ENCODE peak calls at places on chromosomes 16 and 17, in five cellular contexts. A is IMR-90, N is HCT116, V is sigmoid colon, T is body of pancreas. H is an unnamed sample.

GRCh38 chr17:77115947-77116346 is 24.8 kb upstream of the SEC14L1 start:
- DNase-seq in A (no peak), N (no peak), V (no peak), T (no peak), H (no peak)

GRCh38 chr16:64215730-64216129 is 906.1 kb downstream of the CDH11 start:
- DNase-seq in A (no peak), N (no peak), V (no peak), T (no peak), H (no peak)

GRCh38 chr16:28218109-28218508 is 6.3 kb upstream of the XPO6 start:
- DNase-seq in A (peak; percentile 52), N (peak; percentile 47), V (no peak), T (peak; percentile 25), H (no peak)

GRCh38 chr17:40563371-40564052 is 1.8 kb downstream of the CCR7 start:
- DNase-seq in A (no peak), N (no peak), V (no peak), T (no peak), H (no peak)

GRCh38 chr16:47359478-47359877 is 101.4 kb downstream of the ITFG1 start:
- DNase-seq in A (no peak), N (no peak), V (no peak), T (no peak), H (no peak)

GRCh38 chr17:61414936-61415251 is 15.3 kb downstream of the TBX2 start:
- DNase-seq in A (no peak), N (no peak), V (no peak), T (no peak), H (no peak)

GRCh38 chr16:46688657-46689491 is at the start of gene VPS35:
- DNase-seq in A (peak; percentile 98), N (peak; percentile 97), V (peak; percentile 100), T (peak; percentile 100), H (peak; percentile 99)

GRCh38 chr16:25372716-25373115 is 115.1 kb upstream of the ZKSCAN2 start:
- DNase-seq in A (no peak), N (no peak), V (no peak), T (no peak), H (no peak)

GRCh38 chr16:18800674-18801196 is 614 bp downstream of the ARL6IP1 start:
- DNase-seq in A (no peak), N (no peak), V (no peak), T (no peak), H (no peak)

GRCh38 chr16:10663744-10664143 is 31.0 kb downstream of the TEKT5 start:
- DNase-seq in A (no peak), N (no peak), V (no peak), T (no peak), H (no peak)

GRCh38 chr16:30570621-30571443 is 682 bp downstream of the ZNF688 start:
- DNase-seq in A (peak; percentile 28), N (no peak), V (peak; percentile 77), T (no peak), H (peak; percentile 56)

DNA sequence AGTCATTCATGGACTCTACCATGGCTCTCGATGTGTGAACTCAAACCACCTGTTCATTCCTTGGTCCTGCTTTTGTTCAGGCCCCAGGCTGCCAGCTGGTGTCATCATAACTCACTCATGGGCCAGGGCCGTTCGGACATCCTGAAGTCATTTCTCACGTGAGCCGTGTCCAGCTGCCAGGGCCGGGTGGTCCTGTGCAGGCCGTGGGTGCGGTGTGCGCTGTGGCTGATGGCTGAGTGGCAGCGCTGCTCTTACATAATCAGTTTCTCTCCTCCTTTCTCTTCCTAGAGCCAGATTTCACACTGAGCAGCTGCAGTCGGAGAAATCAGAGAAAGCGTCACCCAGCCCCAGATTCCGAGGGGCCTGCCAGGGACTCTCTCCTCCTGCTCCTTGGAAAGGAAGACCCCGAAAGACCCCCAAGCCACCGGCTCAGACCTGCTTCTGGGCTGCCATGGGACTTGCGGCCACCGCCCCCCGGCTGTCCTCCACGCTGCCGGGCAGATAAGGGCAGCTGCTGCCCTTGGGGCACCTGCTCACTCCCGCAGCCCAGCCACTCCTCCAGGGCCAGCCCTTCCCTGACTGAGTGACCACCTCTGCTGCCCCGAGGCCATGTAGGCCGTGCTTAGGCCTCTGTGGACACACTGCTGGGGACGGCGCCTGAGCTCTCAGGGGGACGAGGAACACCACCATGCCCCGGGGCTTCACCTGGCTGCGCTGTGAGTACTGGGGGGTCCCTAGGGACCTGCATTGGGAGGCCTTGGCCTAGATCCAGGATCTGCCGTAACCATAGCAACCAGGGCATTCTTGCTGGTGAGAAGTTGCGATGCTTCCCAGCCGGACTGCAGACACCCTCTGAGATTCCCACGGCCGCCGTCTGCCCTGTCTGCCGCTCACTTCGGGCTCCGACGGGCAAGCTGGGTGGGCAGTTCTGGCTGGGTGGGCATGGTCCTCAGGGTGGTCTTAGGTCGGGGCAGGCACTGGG is at the start of gene IL34:
- DNase-seq in A (no peak), N (no peak), V (peak; percentile 77), T (no peak), H (peak; percentile 28)
- TF ChIP-seq POLR2A in A (no peak), N (no peak), V (no peak), T (no peak), H (no peak)

DNA sequence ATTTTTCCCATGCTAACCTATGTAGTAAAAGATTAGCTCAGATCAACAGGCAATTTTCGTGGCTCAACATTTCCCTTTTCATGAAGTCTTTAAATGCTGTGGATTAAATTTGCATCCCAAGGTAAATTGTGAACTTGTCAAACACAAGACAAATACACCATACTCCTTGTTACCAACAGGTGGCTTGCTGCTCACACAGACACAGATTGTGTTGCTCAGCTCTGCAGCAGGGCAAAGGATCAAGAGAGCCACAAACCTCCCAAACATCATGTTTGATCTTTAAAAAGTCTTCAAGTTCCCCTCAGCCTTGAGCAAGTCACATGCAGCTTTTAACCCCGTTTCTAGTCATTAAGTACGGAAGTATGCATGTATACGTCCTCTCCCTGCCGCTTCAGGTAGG is 119.6 kb upstream of the CNTNAP4 start:
- DNase-seq in A (no peak), N (no peak), V (no peak), T (no peak), H (no peak)
- H3K9me3 ChIP-seq in A (peaks cover 3% of the 10 kb centered on the region), N (no peaks in the 10 kb centered on the region), V (no peaks in the 10 kb centered on the region), T (no peaks in the 10 kb centered on the region), H (no peaks in the 10 kb centered on the region)

DNA sequence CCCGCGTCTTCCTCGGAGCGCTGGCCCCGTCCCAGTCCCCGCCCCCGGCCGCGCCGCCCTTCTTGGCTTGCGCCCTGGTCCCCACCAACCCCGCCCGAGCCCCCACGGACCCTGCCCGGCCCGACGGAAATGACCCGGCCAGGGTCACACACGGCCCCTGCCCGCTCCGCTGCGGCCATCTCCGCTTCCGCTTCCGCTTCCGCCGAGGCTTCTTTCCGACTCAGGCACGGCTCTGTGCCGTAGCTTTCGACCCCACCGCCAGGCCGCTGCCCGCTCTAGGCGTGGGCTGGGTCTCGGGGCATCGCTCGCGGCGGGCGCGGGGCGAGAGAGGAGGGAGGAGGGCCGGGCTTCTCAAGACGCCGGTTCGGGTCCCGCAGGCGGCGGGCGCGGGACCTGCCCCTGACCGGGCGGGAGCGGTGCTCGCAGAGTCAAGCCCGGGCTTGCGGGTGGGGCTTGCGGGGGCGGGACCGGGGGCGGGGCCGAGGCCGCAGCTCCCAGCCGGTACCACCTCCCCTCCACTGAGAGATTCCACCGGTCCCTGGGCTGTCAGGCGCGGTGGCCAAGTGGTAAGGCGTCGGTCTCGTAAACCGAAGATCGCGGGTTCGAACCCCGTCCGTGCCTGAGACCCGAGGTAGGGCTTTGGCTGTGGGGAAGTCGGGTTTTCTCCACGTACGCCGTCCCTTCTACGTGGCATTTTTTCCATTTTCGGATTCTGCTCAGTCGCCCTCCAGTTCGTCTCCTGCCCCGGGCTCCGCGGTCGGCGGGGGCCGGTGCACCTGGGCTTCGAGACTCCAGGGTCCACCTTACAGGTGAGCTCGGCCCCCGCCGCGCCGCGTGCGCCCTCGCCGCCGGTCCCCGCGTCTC is 158.3 kb downstream of the RAB11FIP4 start:
- DNase-seq in A (peak; percentile 92), N (peak; percentile 82), V (peak; percentile 96), T (peak; percentile 96), H (peak; percentile 92)
- TF ChIP-seq POLR2A in A (no peak), N (peak; percentile 51), V (peak; percentile 45), T (peak; percentile 64), H (peak; percentile 53)

GRCh38 chr16:35314298-35314697 is 1854.9 kb downstream of the TP53TG3F start:
- DNase-seq in A (no peak), N (no peak), V (no peak), T (no peak), H (no peak)

DNA sequence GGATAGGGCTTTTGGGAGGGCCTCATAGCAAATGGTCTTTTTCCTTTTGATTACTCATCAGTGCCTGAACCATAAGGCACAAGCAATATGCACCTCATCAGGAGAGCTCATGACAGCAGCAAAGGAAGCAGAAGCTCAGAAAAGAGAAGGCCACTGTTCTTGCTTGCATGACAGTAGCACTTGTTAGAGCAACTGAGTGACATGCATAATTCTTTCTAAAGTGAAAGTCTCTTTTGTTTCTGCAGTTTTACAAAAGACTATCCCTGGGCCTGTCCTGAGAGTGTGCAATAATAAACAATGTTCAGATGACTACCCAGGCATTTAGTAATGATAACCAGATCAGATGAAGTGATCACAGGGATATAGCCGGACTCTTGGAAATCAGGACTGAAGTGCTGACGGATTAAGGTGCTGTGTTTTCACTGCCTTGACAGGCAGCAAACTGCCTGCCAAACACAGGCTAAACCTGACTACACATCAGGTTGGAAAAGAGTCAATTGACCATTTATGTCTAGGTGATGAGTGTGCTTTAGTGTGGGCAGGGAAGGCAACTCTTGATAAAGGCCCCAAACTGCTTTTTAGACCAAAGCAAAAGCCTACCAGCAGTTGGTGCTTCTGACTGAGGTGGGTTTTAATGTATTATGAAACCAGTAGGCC is 1860.3 kb downstream of the TP53TG3F start:
- DNase-seq in A (no peak), N (no peak), V (no peak), T (no peak), H (no peak)
- H3K9me3 ChIP-seq in A (peaks cover 16% of the 10 kb centered on the region), N (no peaks in the 10 kb centered on the region), V (no peaks in the 10 kb centered on the region), T (no peaks in the 10 kb centered on the region), H (no peaks in the 10 kb centered on the region)

GRCh38 chr17:38920374-38921291 is 4.8 kb upstream of the LASP1NB start:
- DNase-seq in A (no peak), N (no peak), V (peak; percentile 59), T (no peak), H (no peak)
- TF ChIP-seq POLR2A in A (no peak), N (no peak), V (no peak), T (no peak), H (no peak)

GRCh38 chr16:79821911-79822310 is 221.4 kb upstream of the MAF start:
- DNase-seq in A (no peak), N (no peak), V (no peak), T (no peak), H (no peak)

GRCh38 chr16:79826732-79827514 is 226.4 kb upstream of the MAF start:
- DNase-seq in A (no peak), N (no peak), V (no peak), T (no peak), H (no peak)

GRCh38 chr16:79825002-79825401 is 224.5 kb upstream of the MAF start:
- DNase-seq in A (no peak), N (no peak), V (no peak), T (no peak), H (no peak)

GRCh38 chr16:79823644-79824043 is 223.1 kb upstream of the MAF start:
- DNase-seq in A (no peak), N (no peak), V (no peak), T (no peak), H (no peak)
- H3K9me3 ChIP-seq in A (peaks cover 19% of the 10 kb centered on the region), N (peaks cover 47% of the 10 kb centered on the region), V (no peaks in the 10 kb centered on the region), T (no peaks in the 10 kb centered on the region), H (no peaks in the 10 kb centered on the region)

H was measured in uterus.